ENCODE peak calls at places on chromosomes 5 and 9, in six cellular contexts. V, L, N, Y, O and F are unnamed samples.
A peak's percentile ranks its signal among the peaks of the same experiment; 100 is the strongest.

GRCh38 chr9:132283863-132284262 is 70.9 kb downstream of the SETX start:
- DNase-seq in V (no peak), L (no peak), N (no peak), Y (peak; percentile 57), O (no peak), F (no peak)

GRCh38 chr5:179130101-179130681 is 70.0 kb downstream of the ZNF354C start:
- DNase-seq in V (peak; percentile 19), L (no peak), N (peak; percentile 56), Y (no peak), O (no peak), F (no peak)

GRCh38 chr5:74241751-74242140 is 398.8 kb downstream of the ENC1 start:
- DNase-seq in V (no peak), L (no peak), N (no peak), Y (peak; percentile 48), O (no peak), F (no peak)

GRCh38 chr5:115179068-115179958 is 9.6 kb upstream of the TRIM36 start:
- DNase-seq in V (no peak), L (peak; percentile 17), N (peak; percentile 69), Y (no peak), O (no peak), F (no peak)

GRCh38 chr9:114263853-114264510 is 58.9 kb upstream of the ORM1 start:
- DNase-seq in V (no peak), L (no peak), N (no peak), Y (no peak), O (no peak), F (no peak)

GRCh38 chr9:5509573-5509972 is 758 bp upstream of the PDCD1LG2 start:
- DNase-seq in V (no peak), L (no peak), N (no peak), Y (peak; percentile 99), O (no peak), F (no peak)

GRCh38 chr5:1173485-1174070 is 27.8 kb upstream of the SLC6A19 start:
- DNase-seq in V (no peak), L (no peak), N (no peak), Y (no peak), O (no peak), F (no peak)

GRCh38 chr9:107952773-107953172 is 463.2 kb upstream of the KLF4 start:
- DNase-seq in V (no peak), L (no peak), N (no peak), Y (no peak), O (no peak), F (no peak)

GRCh38 chr9:12290166-12290869 is 402.9 kb upstream of the TYRP1 start:
- DNase-seq in V (no peak), L (no peak), N (no peak), Y (no peak), O (no peak), F (no peak)

GRCh38 chr9:113873446-113873845 is 2.7 kb upstream of the ZNF618 start:
- DNase-seq in V (no peak), L (no peak), N (no peak), Y (no peak), O (no peak), F (no peak)

GRCh38 chr9:99030082-99030481 is 74.8 kb upstream of the TGFBR1 start:
- DNase-seq in V (no peak), L (no peak), N (no peak), Y (peak; percentile 99), O (no peak), F (no peak)

GRCh38 chr9:135517407-135517822 is 3.8 kb upstream of the LCN1 start:
- DNase-seq in V (no peak), L (no peak), N (peak; percentile 50), Y (no peak), O (no peak), F (no peak)

GRCh38 chr5:73853091-73853490 is 227.1 kb downstream of the ARHGEF28 start:
- DNase-seq in V (no peak), L (no peak), N (no peak), Y (peak; percentile 12), O (no peak), F (no peak)

GRCh38 chr9:33695856-33696255 is 99.5 kb upstream of the PRSS3 start:
- DNase-seq in V (no peak), L (no peak), N (no peak), Y (no peak), O (no peak), F (no peak)

GRCh38 chr9:12613071-12613470 is 80.1 kb upstream of the TYRP1 start:
- DNase-seq in V (no peak), L (no peak), N (no peak), Y (no peak), O (no peak), F (no peak)

GRCh38 chr5:73093943-73094342 is 26.4 kb upstream of the TMEM171 start:
- DNase-seq in V (no peak), L (no peak), N (no peak), Y (peak; percentile 72), O (no peak), F (no peak)

GRCh38 chr9:91411096-91411771 is 12.4 kb downstream of the NFIL3 start:
- DNase-seq in V (no peak), L (no peak), N (no peak), Y (no peak), O (no peak), F (no peak)

GRCh38 chr9:133961226-133962165 is 30.6 kb downstream of the VAV2 start:
- DNase-seq in V (no peak), L (no peak), N (no peak), Y (no peak), O (peak; percentile 28), F (no peak)

GRCh38 chr5:861442-862366 is 10.9 kb upstream of the ZDHHC11 start:
- DNase-seq in V (no peak), L (no peak), N (no peak), Y (no peak), O (no peak), F (no peak)

DNA sequence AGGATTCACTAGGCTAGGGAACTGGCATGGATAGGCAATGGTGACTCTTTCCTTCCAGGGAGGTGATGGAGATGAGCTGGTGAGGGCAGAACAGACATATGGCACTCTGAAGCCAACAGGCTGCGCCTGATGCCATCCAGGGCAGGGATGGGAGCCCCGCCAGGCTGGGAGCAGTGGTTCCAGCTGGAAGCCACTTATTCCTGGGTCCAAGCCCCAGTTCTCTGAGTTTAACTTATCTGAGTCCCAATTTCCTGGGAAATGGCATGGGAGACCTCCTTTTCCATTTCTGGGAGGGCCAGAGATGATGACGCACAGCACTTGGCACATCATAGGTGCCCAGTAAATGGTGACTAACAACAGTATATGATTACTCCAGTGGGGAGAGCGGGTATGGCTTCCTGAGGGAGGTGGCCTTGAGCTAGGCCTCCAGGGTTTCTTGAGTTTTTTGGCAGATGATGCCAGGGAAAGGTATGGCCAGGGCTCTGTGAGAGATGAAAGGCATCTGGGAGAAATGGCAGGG is 7.2 kb downstream of the PDGFRB start:
- DNase-seq in V (no peak), L (no peak), N (peak; percentile 92), Y (no peak), O (no peak), F (no peak)
- H3K27ac ChIP-seq in V (peak overlapping the region; percentile 55), L (peak overlapping the region; percentile 99), N (peak overlapping the region; percentile 98), Y (no peak overlapping the region), O (peak overlapping the region; percentile 84), F (no peak overlapping the region)

GRCh38 chr9:109925810-109926209 is 145.8 kb downstream of the PALM2AKAP2 start:
- DNase-seq in V (no peak), L (no peak), N (no peak), Y (no peak), O (no peak), F (no peak)

GRCh38 chr9:109923826-109924225 is 143.8 kb downstream of the PALM2AKAP2 start:
- DNase-seq in V (no peak), L (no peak), N (no peak), Y (no peak), O (no peak), F (no peak)

GRCh38 chr9:109919736-109920408 is 139.9 kb downstream of the PALM2AKAP2 start:
- DNase-seq in V (no peak), L (no peak), N (no peak), Y (no peak), O (no peak), F (no peak)

GRCh38 chr9:109923371-109923770 is 143.4 kb downstream of the PALM2AKAP2 start:
- DNase-seq in V (no peak), L (no peak), N (no peak), Y (no peak), O (no peak), F (no peak)

GRCh38 chr9:109922617-109923260 is 142.7 kb downstream of the PALM2AKAP2 start:
- DNase-seq in V (no peak), L (no peak), N (no peak), Y (no peak), O (no peak), F (no peak)
- H3K27ac ChIP-seq in V (no peak overlapping the region), L (no peak overlapping the region), N (no peak overlapping the region), Y (no peak overlapping the region), O (no peak overlapping the region), F (no peak overlapping the region)

GRCh38 chr5:38115318-38115827 is 143.0 kb upstream of the EGFLAM start:
- DNase-seq in V (no peak), L (no peak), N (no peak), Y (no peak), O (no peak), F (no peak)
- H3K27ac ChIP-seq in V (no peak overlapping the region), L (no peak overlapping the region), N (no peak overlapping the region), Y (no peak overlapping the region), O (no peak overlapping the region), F (no peak overlapping the region)

GRCh38 chr5:93193756-93194155 is 387.3 kb downstream of the NR2F1-AS1 start:
- DNase-seq in V (no peak), L (no peak), N (no peak), Y (peak; percentile 44), O (no peak), F (no peak)

GRCh38 chr5:93192683-93193082 is 388.3 kb downstream of the NR2F1-AS1 start:
- DNase-seq in V (no peak), L (no peak), N (no peak), Y (no peak), O (no peak), F (no peak)

GRCh38 chr5:93191016-93191415 is 390.0 kb downstream of the NR2F1-AS1 start:
- DNase-seq in V (no peak), L (no peak), N (no peak), Y (peak; percentile 62), O (no peak), F (no peak)

GRCh38 chr5:93191426-93191825 is 389.6 kb downstream of the NR2F1-AS1 start:
- DNase-seq in V (no peak), L (no peak), N (no peak), Y (peak; percentile 47), O (no peak), F (no peak)

GRCh38 chr5:93192107-93192506 is 388.9 kb downstream of the NR2F1-AS1 start:
- DNase-seq in V (no peak), L (no peak), N (no peak), Y (peak; percentile 98), O (no peak), F (no peak)
- H3K27ac ChIP-seq in V (no peak overlapping the region), L (no peak overlapping the region), N (no peak overlapping the region), Y (peak overlapping the region; percentile 71), O (no peak overlapping the region), F (no peak overlapping the region)

GRCh38 chr9:16371306-16371705 is 499.2 kb downstream of the BNC2 start:
- DNase-seq in V (no peak), L (no peak), N (no peak), Y (no peak), O (no peak), F (no peak)

GRCh38 chr9:16369427-16369826 is 501.0 kb downstream of the BNC2 start:
- DNase-seq in V (no peak), L (no peak), N (no peak), Y (no peak), O (no peak), F (no peak)

GRCh38 chr9:16368425-16369087 is 501.9 kb downstream of the BNC2 start:
- DNase-seq in V (no peak), L (no peak), N (no peak), Y (peak; percentile 47), O (no peak), F (no peak)

GRCh38 chr9:16364347-16364746 is 506.1 kb downstream of the BNC2 start:
- DNase-seq in V (no peak), L (no peak), N (no peak), Y (no peak), O (peak; percentile 74), F (no peak)

GRCh38 chr9:16367605-16368424 is 502.7 kb downstream of the BNC2 start:
- DNase-seq in V (no peak), L (no peak), N (no peak), Y (peak; percentile 61), O (no peak), F (no peak)
- H3K27ac ChIP-seq in V (no peak overlapping the region), L (no peak overlapping the region), N (no peak overlapping the region), Y (no peak overlapping the region), O (no peak overlapping the region), F (no peak overlapping the region)